ENCODE peak calls at places on chromosomes 6 and 20, in four cellular contexts. U is stimulated activated CD4-positive, alpha-beta T cell treated with anti-CD3 and anti-CD28 coated beads, Interleukin-15, amount 100 ng/mL, for 48 hours; I is CD8-positive, alpha-beta memory T cell; B is tibial artery. L is an unnamed sample.

GRCh38 chr6:77650098-77650663 is 2.7 kb upstream of the MEI4 start:
- DNase-seq in U (no peak), I (no peak), B (no peak), L (no peak)

GRCh38 chr6:89034586-89035251 is 45.8 kb upstream of the PNRC1 start:
- DNase-seq in U (no peak), I (no peak), B (peak; percentile 63), L (no peak)

GRCh38 chr6:35297541-35298481 is at the start of gene DEF6:
- DNase-seq in U (peak; percentile 83), I (peak; percentile 84), B (peak; percentile 70), L (peak; percentile 28)

GRCh38 chr6:45438849-45439406 is 61.2 kb upstream of the SUPT3H start:
- DNase-seq in U (no peak), I (no peak), B (no peak), L (no peak)

GRCh38 chr6:35077006-35077712 is 64.0 kb downstream of the TCP11 start:
- DNase-seq in U (no peak), I (no peak), B (no peak), L (no peak)

GRCh38 chr6:14086701-14087100 is 30.9 kb upstream of the CD83 start:
- DNase-seq in U (no peak), I (no peak), B (no peak), L (no peak)

GRCh38 chr20:5100684-5101347 is 18.9 kb downstream of the PCNA start:
- DNase-seq in U (peak; percentile 47), I (peak; percentile 69), B (peak; percentile 62), L (peak; percentile 61)

GRCh38 chr20:30486103-30486478 is 771.4 kb upstream of the DEFB115 start:
- DNase-seq in U (no peak), I (no peak), B (no peak), L (no peak)

GRCh38 chr20:6045566-6045965 is 8.3 kb downstream of the LRRN4 start:
- DNase-seq in U (no peak), I (no peak), B (no peak), L (no peak)

GRCh38 chr20:8812818-8813217 is 256.1 kb upstream of the PLCB4 start:
- DNase-seq in U (no peak), I (no peak), B (peak; percentile 30), L (peak; percentile 9)

GRCh38 chr6:20693466-20694063 is 159.3 kb downstream of the CDKAL1 start:
- DNase-seq in U (no peak), I (no peak), B (no peak), L (no peak)

GRCh38 chr6:36444470-36444869 is 1.7 kb downstream of the KCTD20 start:
- DNase-seq in U (no peak), I (no peak), B (no peak), L (no peak)

GRCh38 chr6:129340983-129341382 is 369.0 kb downstream of the ARHGAP18 start:
- DNase-seq in U (no peak), I (no peak), B (peak; percentile 34), L (no peak)

GRCh38 chr6:90302320-90302719 is 5.7 kb upstream of the BACH2 start:
- DNase-seq in U (no peak), I (no peak), B (no peak), L (no peak)

GRCh38 chr6:34053721-34054120 is 92.2 kb downstream of the GRM4 start:
- DNase-seq in U (no peak), I (no peak), B (no peak), L (no peak)

GRCh38 chr6:144919573-144919972 is 634.4 kb downstream of the UTRN start:
- DNase-seq in U (no peak), I (no peak), B (no peak), L (no peak)

GRCh38 chr6:52515219-52515960 is 61.5 kb downstream of the TRAM2 start:
- DNase-seq in U (no peak), I (no peak), B (no peak), L (no peak)

GRCh38 chr6:161682982-161683381 is 409.1 kb upstream of the AGPAT4 start:
- DNase-seq in U (no peak), I (no peak), B (no peak), L (no peak)

GRCh38 chr6:37731888-37732287 is 34.2 kb upstream of the MDGA1 start:
- DNase-seq in U (peak; percentile 8), I (peak; percentile 2), B (no peak), L (no peak)

GRCh38 chr6:165663283-165663735 is 268 bp upstream of the PDE10A start:
- DNase-seq in U (no peak), I (no peak), B (no peak), L (peak; percentile 28)

GRCh38 chr6:76422814-76423213 is 350.4 kb upstream of the IMPG1 start:
- DNase-seq in U (no peak), I (no peak), B (no peak), L (no peak)

GRCh38 chr6:144886682-144887081 is 601.5 kb downstream of the UTRN start:
- DNase-seq in U (no peak), I (no peak), B (no peak), L (no peak)

GRCh38 chr20:5848711-5849505 is 98.7 kb downstream of the SHLD1 start:
- DNase-seq in U (no peak), I (no peak), B (no peak), L (no peak)

GRCh38 chr20:47066484-47067270 is 172.0 kb downstream of the EYA2 start:
- DNase-seq in U (no peak), I (no peak), B (no peak), L (peak; percentile 32)

GRCh38 chr6:16141514-16141913 is 12.6 kb downstream of the MYLIP start:
- DNase-seq in U (no peak), I (no peak), B (no peak), L (no peak)

L was measured in tibial nerve.